ENCODE peak calls at places on chromosomes 7 and 10, in four cellular contexts. K is iris pigment epithelial cell, C is amniotic stem cell, Q is NCI-H1105 treated with DMSO at 0.1 percent for 48 hours. S is an unnamed sample.
A peak's percentile ranks its signal among the peaks of the same experiment; 100 is the strongest.

GRCh38 chr7:22726345-22726848 is 603 bp upstream of the IL6 start:
- DNase-seq in K (peak; percentile 88), Q (peak; percentile 44), C (peak; percentile 47), S (peak; percentile 22)

GRCh38 chr10:64041185-64041988 is 520.2 kb downstream of the REEP3 start:
- DNase-seq in C (peak; percentile 24), K (peak; percentile 63), Q (peak; percentile 39), S (peak; percentile 77)

GRCh38 chr7:67854236-67854635 is 857.6 kb downstream of the TYW1 start:
- DNase-seq in Q (no peak), C (no peak), K (no peak), S (no peak)

GRCh38 chr10:21944727-21945386 is 58.7 kb downstream of the DNAJC1 start:
- DNase-seq in K (no peak), C (no peak), Q (no peak), S (no peak)

GRCh38 chr7:29684787-29685650 is 121.3 kb upstream of the WIPF3 start:
- DNase-seq in C (peak; percentile 31), Q (peak; percentile 56), K (peak; percentile 67), S (peak; percentile 33)

GRCh38 chr7:149772236-149772820 is 1.1 kb downstream of the ZNF467 start:
- DNase-seq in C (no peak), K (no peak), Q (no peak), S (no peak)

GRCh38 chr7:139431010-139431409 is 52.5 kb downstream of the KLRG2 start:
- DNase-seq in K (no peak), C (no peak), Q (no peak), S (no peak)

GRCh38 chr7:128167316-128167691 is 73.8 kb upstream of the LEP start:
- DNase-seq in C (no peak), Q (peak; percentile 64), K (peak; percentile 64), S (no peak)

GRCh38 chr7:86644282-86645173 is 819 bp downstream of the GRM3 start:
- DNase-seq in Q (no peak), K (no peak), C (no peak), S (no peak)

GRCh38 chr10:90858489-90858968 is 690 bp upstream of the HTR7 start:
- DNase-seq in K (no peak), Q (no peak), C (no peak), S (no peak)

GRCh38 chr7:137146552-137146961 is 197.0 kb downstream of the PTN start:
- DNase-seq in Q (no peak), C (peak; percentile 31), K (peak; percentile 94), S (no peak)

GRCh38 chr10:13608246-13608853 is 21.6 kb downstream of the PRPF18 start:
- DNase-seq in C (no peak), K (no peak), Q (no peak), S (no peak)

GRCh38 chr10:129541208-129541607 is 74.2 kb downstream of the MGMT start:
- DNase-seq in C (no peak), K (peak; percentile 59), Q (no peak), S (no peak)

GRCh38 chr10:52135101-52135500 is 179.0 kb upstream of the DKK1 start:
- DNase-seq in C (no peak), Q (no peak), K (no peak), S (no peak)

GRCh38 chr10:31419394-31420063 is 100.5 kb downstream of the ZEB1 start:
- DNase-seq in K (peak; percentile 50), C (no peak), Q (no peak), S (no peak)

GRCh38 chr10:10872035-10872673 is 145.5 kb upstream of the CELF2 start:
- DNase-seq in Q (no peak), K (peak; percentile 88), C (peak; percentile 93), S (no peak)

GRCh38 chr7:117659453-117660086 is 179.7 kb downstream of the CFTR start:
- DNase-seq in Q (no peak), K (peak; percentile 61), C (no peak), S (no peak)

GRCh38 chr10:32367793-32368453 is 21.0 kb upstream of the EPC1 start:
- DNase-seq in K (peak; percentile 70), Q (peak; percentile 14), C (peak; percentile 36), S (peak; percentile 80)

GRCh38 chr7:74343281-74344127 is 54.3 kb downstream of the CLIP2 start:
- DNase-seq in C (peak; percentile 6), K (peak; percentile 74), Q (no peak), S (no peak)

GRCh38 chr7:91082038-91082437 is 182.2 kb upstream of the FZD1 start:
- DNase-seq in K (peak; percentile 56), Q (no peak), C (no peak), S (no peak)

GRCh38 chr7:130901209-130901783 is 167.3 kb upstream of the KLF14 start:
- DNase-seq in K (peak; percentile 96), Q (no peak), C (peak; percentile 51), S (no peak)

S was measured in CD8-positive, alpha-beta T cell.